ENCODE peak calls at places on chromosome 14, in five cellular contexts. One of them, this sample, is unnamed.

GRCh38 chr14:50342211-50343080 is 30.3 kb downstream of the DMAC2L start:
- DNase-seq in A673: peak
- DNase-seq in fibroblast of pulmonary artery: peak
- DNase-seq in uterus: peak
- DNase-seq in astrocyte: peak
- DNase-seq in this sample: peak

GRCh38 chr14:49366416-49366815 is 219.8 kb downstream of the RPS29 start:
- DNase-seq in A673: no peak
- DNase-seq in uterus: no peak
- DNase-seq in astrocyte: no peak
- DNase-seq in fibroblast of pulmonary artery: no peak
- DNase-seq in this sample: no peak

GRCh38 chr14:36477266-36477665 is 42.8 kb downstream of the NKX2-1 start:
- DNase-seq in fibroblast of pulmonary artery: no peak
- DNase-seq in uterus: no peak
- DNase-seq in astrocyte: no peak
- DNase-seq in A673: no peak
- DNase-seq in this sample: no peak

GRCh38 chr14:98368214-98368613 is 903.8 kb downstream of the BCL11B start:
- DNase-seq in uterus: no peak
- DNase-seq in astrocyte: no peak
- DNase-seq in fibroblast of pulmonary artery: no peak
- DNase-seq in A673: no peak
- DNase-seq in this sample: no peak

GRCh38 chr14:99234982-99235491 is 37.0 kb downstream of the BCL11B start:
- DNase-seq in astrocyte: peak
- DNase-seq in uterus: no peak
- DNase-seq in fibroblast of pulmonary artery: no peak
- DNase-seq in A673: peak
- DNase-seq in this sample: no peak

GRCh38 chr14:50061664-50062437 is 54.5 kb downstream of the VCPKMT start:
- DNase-seq in fibroblast of pulmonary artery: peak
- DNase-seq in uterus: peak
- DNase-seq in astrocyte: peak
- DNase-seq in A673: peak
- DNase-seq in this sample: peak

GRCh38 chr14:99604766-99605298 is 825 bp upstream of the CCDC85C start:
- DNase-seq in fibroblast of pulmonary artery: peak
- DNase-seq in uterus: peak
- DNase-seq in A673: peak
- DNase-seq in astrocyte: peak
- DNase-seq in this sample: no peak

GRCh38 chr14:105918496-105919262 is 392.3 kb downstream of the TMEM121 start:
- DNase-seq in astrocyte: no peak
- DNase-seq in fibroblast of pulmonary artery: no peak
- DNase-seq in A673: no peak
- DNase-seq in uterus: no peak
- DNase-seq in this sample: no peak

GRCh38 chr14:101729382-101729781 is 32.1 kb upstream of the PPP2R5C start:
- DNase-seq in uterus: no peak
- DNase-seq in astrocyte: no peak
- DNase-seq in fibroblast of pulmonary artery: no peak
- DNase-seq in A673: no peak
- DNase-seq in this sample: no peak

GRCh38 chr14:90812109-90812508 is 4.1 kb downstream of the TTC7B start:
- DNase-seq in uterus: no peak
- DNase-seq in fibroblast of pulmonary artery: no peak
- DNase-seq in astrocyte: no peak
- DNase-seq in A673: no peak
- DNase-seq in this sample: no peak

GRCh38 chr14:64465856-64466554 is 706 bp downstream of the AKAP5 start:
- DNase-seq in astrocyte: peak
- DNase-seq in uterus: peak
- DNase-seq in A673: peak
- DNase-seq in fibroblast of pulmonary artery: peak
- DNase-seq in this sample: peak

GRCh38 chr14:99118046-99118721 is 153.8 kb downstream of the BCL11B start:
- DNase-seq in uterus: no peak
- DNase-seq in fibroblast of pulmonary artery: no peak
- DNase-seq in astrocyte: no peak
- DNase-seq in A673: peak
- DNase-seq in this sample: no peak

GRCh38 chr14:98103705-98104104 is 1168.3 kb downstream of the BCL11B start:
- DNase-seq in uterus: no peak
- DNase-seq in astrocyte: no peak
- DNase-seq in fibroblast of pulmonary artery: no peak
- DNase-seq in A673: no peak
- DNase-seq in this sample: no peak

GRCh38 chr14:26255213-26255612 is 342.6 kb downstream of the NOVA1 start:
- DNase-seq in uterus: no peak
- DNase-seq in astrocyte: peak
- DNase-seq in A673: peak
- DNase-seq in fibroblast of pulmonary artery: peak
- DNase-seq in this sample: peak

GRCh38 chr14:106843376-106843775 is 1317.0 kb downstream of the TMEM121 start:
- DNase-seq in astrocyte: no peak
- DNase-seq in fibroblast of pulmonary artery: no peak
- DNase-seq in uterus: no peak
- DNase-seq in A673: no peak
- DNase-seq in this sample: no peak

GRCh38 chr14:51574009-51574408 is 77.7 kb upstream of the FRMD6 start:
- DNase-seq in A673: no peak
- DNase-seq in uterus: no peak
- DNase-seq in astrocyte: no peak
- DNase-seq in fibroblast of pulmonary artery: no peak
- DNase-seq in this sample: peak

GRCh38 chr14:26595922-26596721 is 1.7 kb downstream of the NOVA1 start:
- DNase-seq in astrocyte: no peak
- DNase-seq in fibroblast of pulmonary artery: peak
- DNase-seq in uterus: no peak
- DNase-seq in A673: peak
- DNase-seq in this sample: peak

GRCh38 chr14:68782091-68782981 is 10.5 kb downstream of the ZFP36L1 start:
- DNase-seq in fibroblast of pulmonary artery: no peak
- DNase-seq in uterus: peak
- DNase-seq in astrocyte: no peak
- DNase-seq in A673: no peak
- DNase-seq in this sample: no peak

GRCh38 chr14:63524537-63525155 is 18.5 kb downstream of the PPP2R5E start:
- DNase-seq in fibroblast of pulmonary artery: no peak
- DNase-seq in astrocyte: no peak
- DNase-seq in A673: no peak
- DNase-seq in uterus: no peak
- DNase-seq in this sample: no peak

GRCh38 chr14:30971586-30971985 is 53.9 kb upstream of the AP4S1 start:
- DNase-seq in astrocyte: peak
- DNase-seq in fibroblast of pulmonary artery: no peak
- DNase-seq in uterus: no peak
- DNase-seq in A673: no peak
- DNase-seq in this sample: no peak

GRCh38 chr14:65255029-65255545 is 152.8 kb upstream of the MAX start:
- DNase-seq in A673: no peak
- DNase-seq in astrocyte: peak
- DNase-seq in uterus: no peak
- DNase-seq in fibroblast of pulmonary artery: peak
- DNase-seq in this sample: peak

GRCh38 chr14:105317546-105317945 is 3.0 kb downstream of the PACS2 start:
- DNase-seq in astrocyte: peak
- DNase-seq in A673: peak
- DNase-seq in fibroblast of pulmonary artery: peak
- DNase-seq in uterus: no peak
- DNase-seq in this sample: no peak

GRCh38 chr14:76904740-76905569 is 78.7 kb downstream of the LRRC74A start:
- DNase-seq in uterus: peak
- DNase-seq in A673: peak
- DNase-seq in astrocyte: peak
- DNase-seq in fibroblast of pulmonary artery: peak
- DNase-seq in this sample: peak

GRCh38 chr14:28577711-28578131 is 188.9 kb upstream of the FOXG1 start:
- DNase-seq in uterus: no peak
- DNase-seq in A673: peak
- DNase-seq in fibroblast of pulmonary artery: peak
- DNase-seq in astrocyte: peak
- DNase-seq in this sample: peak

GRCh38 chr14:69620981-69621380 is 9.6 kb downstream of the SUSD6 start:
- DNase-seq in astrocyte: no peak
- DNase-seq in uterus: no peak
- DNase-seq in fibroblast of pulmonary artery: no peak
- DNase-seq in A673: no peak
- DNase-seq in this sample: no peak

GRCh38 chr14:22847661-22848341 is 11.4 kb downstream of the MMP14 start:
- DNase-seq in uterus: no peak
- DNase-seq in fibroblast of pulmonary artery: peak
- DNase-seq in A673: no peak
- DNase-seq in astrocyte: peak
- DNase-seq in this sample: peak

GRCh38 chr14:101361044-101361443 is 200.3 kb upstream of the DIO3 start:
- DNase-seq in A673: no peak
- DNase-seq in fibroblast of pulmonary artery: no peak
- DNase-seq in astrocyte: no peak
- DNase-seq in uterus: peak
- DNase-seq in this sample: no peak

GRCh38 chr14:73662439-73663056 is 17.8 kb downstream of the DNAL1 start:
- DNase-seq in astrocyte: peak
- DNase-seq in A673: peak
- DNase-seq in fibroblast of pulmonary artery: peak
- DNase-seq in uterus: peak
- DNase-seq in this sample: peak

GRCh38 chr14:89501381-89501780 is 84.3 kb upstream of the FOXN3 start:
- DNase-seq in A673: no peak
- DNase-seq in fibroblast of pulmonary artery: no peak
- DNase-seq in astrocyte: no peak
- DNase-seq in uterus: no peak
- DNase-seq in this sample: peak

GRCh38 chr14:20658246-20658645 is 16.8 kb upstream of the OR6S1 start:
- DNase-seq in uterus: no peak
- DNase-seq in fibroblast of pulmonary artery: no peak
- DNase-seq in astrocyte: no peak
- DNase-seq in A673: no peak
- DNase-seq in this sample: no peak

GRCh38 chr14:22837059-22837749 is 819 bp downstream of the MMP14 start:
- DNase-seq in astrocyte: no peak
- DNase-seq in fibroblast of pulmonary artery: peak
- DNase-seq in uterus: peak
- DNase-seq in A673: peak
- DNase-seq in this sample: no peak

GRCh38 chr14:91376547-91377477 is 40.8 kb downstream of the CCDC88C start:
- DNase-seq in astrocyte: no peak
- DNase-seq in fibroblast of pulmonary artery: no peak
- DNase-seq in uterus: no peak
- DNase-seq in A673: no peak
- DNase-seq in this sample: no peak

DNA sequence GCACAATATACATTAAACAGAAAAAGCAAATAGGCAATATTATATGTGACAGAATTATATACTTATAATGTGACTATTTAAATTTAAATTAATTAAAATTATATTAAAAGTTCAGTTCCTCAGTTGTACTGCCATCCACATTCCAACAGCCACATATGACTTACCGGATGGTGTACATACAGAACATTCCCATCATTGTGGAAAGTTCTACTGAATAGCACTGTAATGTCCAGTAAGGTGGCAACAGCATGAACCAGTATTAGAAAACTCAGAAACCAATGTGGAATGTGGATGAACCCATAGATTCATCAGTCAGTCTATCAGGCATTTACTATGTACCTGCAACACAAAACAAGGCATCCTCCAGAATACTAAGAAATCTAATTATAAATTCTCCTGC is 12.4 kb downstream of the ATG14 start:
- DNase-seq in uterus: no peak
- DNase-seq in A673: no peak
- DNase-seq in astrocyte: no peak
- DNase-seq in fibroblast of pulmonary artery: no peak
- DNase-seq in this sample: peak
- H3K4me3 ChIP-seq in uterus: no peak
- H3K4me3 ChIP-seq in A673: no peak
- H3K4me3 ChIP-seq in astrocyte: no peak
- H3K4me3 ChIP-seq in fibroblast of pulmonary artery: no peak
- H3K4me3 ChIP-seq in this sample: no peak

DNA sequence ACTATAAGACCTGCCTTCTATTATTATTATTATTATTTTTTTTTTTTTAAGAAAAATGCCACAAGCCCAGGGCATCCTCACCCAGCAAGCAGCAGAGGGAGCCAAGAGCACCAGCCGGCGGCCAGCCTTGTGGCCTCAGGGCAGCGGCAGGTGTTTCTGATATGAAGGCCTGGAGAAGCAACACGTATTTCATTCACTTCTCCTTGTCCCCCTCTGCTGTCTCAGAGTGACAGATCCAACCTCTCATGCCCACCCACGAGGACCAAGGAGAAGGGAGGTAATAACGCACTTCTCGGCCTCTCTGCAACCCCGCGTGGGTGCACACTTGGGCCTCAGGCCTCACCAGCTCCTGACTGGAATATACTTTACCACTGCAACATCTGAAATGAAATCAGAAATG is 25.4 kb downstream of the CDC42BPB start:
- DNase-seq in astrocyte: no peak
- DNase-seq in A673: no peak
- DNase-seq in fibroblast of pulmonary artery: no peak
- DNase-seq in uterus: no peak
- DNase-seq in this sample: peak
- TF ChIP-seq CTCF in astrocyte: no peak
- TF ChIP-seq CTCF in A673: no peak
- TF ChIP-seq CTCF in fibroblast of pulmonary artery: no peak
- TF ChIP-seq CTCF in uterus: no peak
- TF ChIP-seq CTCF in this sample: no peak

GRCh38 chr14:95531473-95531872 is 3.4 kb upstream of the GLRX5 start:
- DNase-seq in fibroblast of pulmonary artery: peak
- DNase-seq in A673: no peak
- DNase-seq in uterus: no peak
- DNase-seq in astrocyte: peak
- DNase-seq in this sample: peak

GRCh38 chr14:95527392-95528002 is 7.4 kb upstream of the GLRX5 start:
- DNase-seq in A673: peak
- DNase-seq in fibroblast of pulmonary artery: peak
- DNase-seq in astrocyte: peak
- DNase-seq in uterus: peak
- DNase-seq in this sample: peak

GRCh38 chr14:95533391-95533821 is 1.4 kb upstream of the GLRX5 start:
- DNase-seq in astrocyte: peak
- DNase-seq in uterus: no peak
- DNase-seq in fibroblast of pulmonary artery: peak
- DNase-seq in A673: peak
- DNase-seq in this sample: no peak

GRCh38 chr14:95529242-95529641 is 5.6 kb upstream of the GLRX5 start:
- DNase-seq in A673: no peak
- DNase-seq in uterus: no peak
- DNase-seq in astrocyte: no peak
- DNase-seq in fibroblast of pulmonary artery: no peak
- DNase-seq in this sample: no peak

GRCh38 chr14:95530461-95531170 is 4.2 kb upstream of the GLRX5 start:
- DNase-seq in uterus: no peak
- DNase-seq in fibroblast of pulmonary artery: no peak
- DNase-seq in A673: no peak
- DNase-seq in astrocyte: no peak
- DNase-seq in this sample: no peak
- H3K4me3 ChIP-seq in uterus: no peak
- H3K4me3 ChIP-seq in fibroblast of pulmonary artery: no peak
- H3K4me3 ChIP-seq in A673: no peak
- H3K4me3 ChIP-seq in astrocyte: no peak
- H3K4me3 ChIP-seq in this sample: no peak

GRCh38 chr14:60249321-60250251 is 565 bp downstream of the PPM1A start:
- DNase-seq in uterus: peak
- DNase-seq in astrocyte: peak
- DNase-seq in A673: peak
- DNase-seq in fibroblast of pulmonary artery: peak
- DNase-seq in this sample: peak
- TF ChIP-seq CTCF in uterus: peak
- TF ChIP-seq CTCF in astrocyte: no peak
- TF ChIP-seq CTCF in A673: no peak
- TF ChIP-seq CTCF in fibroblast of pulmonary artery: no peak
- TF ChIP-seq CTCF in this sample: no peak